ENCODE peak calls at places on chromosome 12, in seven cellular contexts. R is fibroblast of lung, C is prostate gland, E is ovary, X is OCI-LY7, W is PC-3, T is astrocyte. F is an unnamed sample.

GRCh38 chr12:116157845-116158267 is 119.6 kb downstream of the MED13L start:
- DNase-seq in R (no peak), C (no peak), E (no peak), X (no peak), W (no peak), T (no peak), F (no peak)

GRCh38 chr12:103586132-103586531 is 941 bp upstream of the STAB2 start:
- DNase-seq in R (no peak), C (no peak), E (no peak), X (no peak), W (peak), T (no peak), F (no peak)

GRCh38 chr12:120413901-120414695 is 23.8 kb upstream of the COX6A1 start:
- DNase-seq in R (no peak), C (no peak), E (no peak), X (no peak), W (no peak), T (no peak), F (no peak)

GRCh38 chr12:28893365-28893764 is 255.7 kb upstream of the FAR2 start:
- DNase-seq in R (no peak), C (no peak), E (no peak), X (no peak), W (no peak), T (no peak), F (no peak)

GRCh38 chr12:110750784-110751461 is 8.2 kb upstream of the PPP1CC start:
- DNase-seq in R (peak), C (no peak), E (no peak), X (no peak), W (no peak), T (peak), F (no peak)

GRCh38 chr12:13288501-13288900 is 92.0 kb downstream of the EMP1 start:
- DNase-seq in R (peak), C (no peak), E (no peak), X (no peak), W (no peak), T (peak), F (no peak)

GRCh38 chr12:4284306-4284705 is 10.7 kb downstream of the CCND2 start:
- DNase-seq in R (no peak), C (no peak), E (no peak), X (no peak), W (no peak), T (no peak), F (no peak)

GRCh38 chr12:48957141-48958048 is at the start of gene ARF3:
- DNase-seq in R (peak), C (peak), E (peak), X (peak), W (peak), T (peak), F (peak)

GRCh38 chr12:64595863-64596793 is 14.2 kb upstream of the RASSF3 start:
- DNase-seq in R (no peak), C (no peak), E (no peak), X (no peak), W (no peak), T (no peak), F (no peak)
- H3K27ac ChIP-seq in R (no peak), C (no peak), E (no peak), X (no peak), W (no peak), T (no peak), F (no peak)

DNA sequence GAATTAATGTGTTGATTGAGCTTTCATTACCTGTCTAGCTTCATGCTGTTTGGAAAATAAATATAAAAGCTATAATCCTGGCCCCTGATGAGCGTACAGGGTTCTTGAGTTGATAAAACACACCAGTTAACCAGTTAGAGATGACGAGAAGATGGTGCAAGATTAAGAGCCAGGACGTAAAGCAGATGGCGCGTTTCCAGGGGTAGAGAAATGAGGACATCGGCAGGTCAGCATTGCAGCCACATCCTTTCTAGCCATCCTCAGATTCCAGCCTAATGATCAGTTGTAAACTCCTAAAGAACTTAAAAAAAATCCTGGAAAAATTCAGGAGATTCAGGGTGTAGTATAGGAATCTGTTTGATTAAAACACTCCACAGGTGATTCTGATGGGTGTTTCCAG is 203.7 kb downstream of the CACNA1C start:
- DNase-seq in R (peak), C (no peak), E (no peak), X (no peak), W (no peak), T (peak), F (no peak)
- H3K27ac ChIP-seq in R (peak), C (no peak), E (no peak), X (no peak), W (no peak), T (peak), F (no peak)

GRCh38 chr12:108819920-108820699 is 37.3 kb downstream of the SSH1 start:
- DNase-seq in R (no peak), C (no peak), E (no peak), X (no peak), W (no peak), T (no peak), F (no peak)
- H3K27ac ChIP-seq in R (no peak), C (no peak), E (no peak), X (no peak), W (no peak), T (peak), F (peak)

GRCh38 chr12:8482446-8483080 is 26.8 kb downstream of the CLEC6A start:
- DNase-seq in R (no peak), C (no peak), E (no peak), X (no peak), W (no peak), T (no peak), F (no peak)
- H3K27ac ChIP-seq in R (no peak), C (no peak), E (no peak), X (no peak), W (no peak), T (no peak), F (no peak)

DNA sequence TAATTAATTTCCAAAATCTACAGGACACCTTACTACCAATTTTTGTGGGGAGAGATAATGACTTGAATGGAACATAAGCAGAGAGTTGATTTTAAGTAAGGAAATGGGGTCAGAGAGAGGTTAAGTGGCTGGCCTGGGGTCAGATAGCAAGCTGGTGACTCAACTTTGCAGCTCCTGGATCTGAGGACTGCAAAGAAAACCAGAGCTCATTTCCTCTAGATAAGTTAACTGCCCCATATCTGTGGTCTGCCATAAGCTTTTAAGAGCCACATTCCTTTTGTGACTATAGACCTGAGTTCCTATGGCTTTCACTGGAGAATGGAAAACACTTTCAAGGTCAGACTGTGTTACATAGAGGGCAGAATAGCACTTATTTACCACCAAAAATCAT is 201.2 kb upstream of the PRICKLE1 start:
- DNase-seq in R (peak), C (no peak), E (no peak), X (no peak), W (peak), T (peak), F (no peak)
- H3K27ac ChIP-seq in R (no peak), C (no peak), E (no peak), X (no peak), W (no peak), T (peak), F (no peak)

GRCh38 chr12:1474567-1475153 is 119.7 kb downstream of the FBXL14 start:
- DNase-seq in R (peak), C (no peak), E (no peak), X (no peak), W (peak), T (peak), F (no peak)
- H3K27ac ChIP-seq in R (peak), C (peak), E (no peak), X (no peak), W (peak), T (peak), F (peak)

GRCh38 chr12:57452181-57452936 is 2.7 kb upstream of the INHBE start:
- DNase-seq in R (peak), C (no peak), E (no peak), X (no peak), W (peak), T (peak), F (no peak)
- H3K27ac ChIP-seq in R (peak), C (no peak), E (no peak), X (no peak), W (peak), T (peak), F (no peak)

GRCh38 chr12:83042441-83043215 is 355.9 kb downstream of the TMTC2 start:
- DNase-seq in R (peak), C (no peak), E (no peak), X (no peak), W (no peak), T (peak), F (no peak)
- H3K27ac ChIP-seq in R (no peak), C (no peak), E (no peak), X (no peak), W (no peak), T (no peak), F (no peak)

F was measured in esophagus squamous epithelium.